ENCODE peak calls at places on chromosomes 13 and 19, in ten cellular contexts. J, O, U, F, B, Q, L, C, X and R are unnamed samples.

GRCh38 chr13:80132741-80133601 is 208.0 kb downstream of the SPRY2 start:
- DNase-seq in O (no peak), Q (no peak), U (no peak), L (peak), B (no peak), C (no peak), J (peak), F (peak), X (peak), R (peak)

GRCh38 chr13:110359840-110360301 is 52.8 kb downstream of the COL4A2 start:
- DNase-seq in X (no peak), O (no peak), C (no peak), Q (no peak), F (peak), J (no peak), U (no peak), L (no peak), B (no peak), R (no peak)

GRCh38 chr19:36009220-36009619 is 607 bp upstream of the SYNE4 start:
- DNase-seq in Q (peak), J (peak), B (peak), X (no peak), C (peak), L (peak), O (no peak), F (peak), U (peak), R (peak)

GRCh38 chr13:98761126-98761978 is 8.9 kb upstream of the SLC15A1 start:
- DNase-seq in F (peak), L (no peak), O (peak), X (peak), U (peak), B (no peak), Q (no peak), J (no peak), C (no peak), R (peak)

GRCh38 chr19:46068345-46069258 is 27.8 kb upstream of the IGFL4 start:
- DNase-seq in J (no peak), B (peak), L (no peak), C (no peak), U (peak), Q (no peak), F (peak), X (peak), O (peak), R (peak)

GRCh38 chr13:90968510-90968909 is 379.0 kb upstream of the MIR17HG start:
- DNase-seq in C (no peak), L (no peak), X (no peak), J (no peak), U (no peak), F (no peak), O (no peak), B (peak), Q (no peak), R (no peak)

GRCh38 chr13:24192811-24193162 is 32.3 kb downstream of the SPATA13 start:
- DNase-seq in B (no peak), X (no peak), Q (no peak), J (no peak), C (no peak), O (no peak), U (no peak), F (no peak), L (no peak), R (no peak)

GRCh38 chr13:113883921-113884804 is 20.3 kb upstream of the GAS6 start:
- DNase-seq in X (no peak), C (no peak), U (no peak), Q (no peak), F (no peak), B (no peak), J (no peak), L (no peak), O (no peak), R (no peak)

GRCh38 chr19:23402388-23402787 is 7.1 kb upstream of the ZNF91 start:
- DNase-seq in U (no peak), F (no peak), B (no peak), Q (no peak), O (no peak), L (no peak), C (no peak), X (no peak), J (no peak), R (no peak)

GRCh38 chr19:56304243-56304642 is 10.4 kb downstream of the ZSCAN5A start:
- DNase-seq in B (no peak), O (no peak), C (no peak), L (no peak), X (no peak), F (no peak), Q (no peak), J (no peak), U (no peak), R (no peak)

GRCh38 chr19:24074720-24075119 is 12.3 kb upstream of the ZNF254 start:
- DNase-seq in U (no peak), F (peak), J (no peak), L (no peak), O (no peak), X (no peak), C (no peak), B (no peak), Q (no peak), R (peak)

GRCh38 chr19:50300051-50300450 is 29.1 kb downstream of the KCNC3 start:
- DNase-seq in U (no peak), F (peak), O (no peak), C (no peak), X (peak), B (no peak), Q (no peak), L (no peak), J (no peak), R (peak)